ENCODE peak calls at places on chromosomes 6 and 20, in seven cellular contexts. F is amniotic stem cell; S is AG10803; U is activated naive CD4-positive, alpha-beta T cell; I is activated naive CD8-positive, alpha-beta T cell treated with anti-CD3 and anti-CD28 coated beads, Interleukin-2, amount 50 U/mL, for 24 hours; V is activated T-helper 9 cell treated with anti-CD3 and anti-CD28 coated beads, Interleukin-2, amount 50 U/mL, for 16 hours; H is HTR-8/SVneo. P is an unnamed sample.

GRCh38 chr6:26087284-26088115 is at the start of gene HFE:
- DNase-seq in V (peak), H (peak), U (no peak), I (peak), S (peak), F (peak), P (no peak)

GRCh38 chr6:157628463-157628862 is 194.6 kb upstream of the SNX9 start:
- DNase-seq in V (no peak), S (no peak), I (no peak), U (no peak), F (no peak), H (no peak), P (no peak)

GRCh38 chr6:50836231-50836630 is 17.6 kb downstream of the TFAP2B start:
- DNase-seq in F (no peak), I (no peak), V (no peak), H (no peak), U (no peak), S (no peak), P (no peak)

GRCh38 chr6:90940812-90941481 is 354.1 kb upstream of the MAP3K7 start:
- DNase-seq in V (no peak), H (no peak), U (no peak), I (no peak), F (peak), S (peak), P (no peak)

GRCh38 chr6:158060447-158061360 is 79.0 kb downstream of the SYNJ2 start:
- DNase-seq in V (no peak), U (no peak), H (peak), I (no peak), S (peak), F (peak), P (no peak)

GRCh38 chr6:150091466-150091865 is 22.5 kb upstream of the ULBP3 start:
- DNase-seq in S (no peak), U (no peak), F (no peak), V (no peak), I (no peak), H (no peak), P (no peak)

GRCh38 chr6:129717287-129717686 is 7.3 kb upstream of the ARHGAP18 start:
- DNase-seq in U (no peak), V (no peak), H (no peak), I (no peak), S (peak), F (no peak), P (no peak)

GRCh38 chr20:10523438-10523837 is 88.3 kb downstream of the SLX4IP start:
- DNase-seq in V (no peak), H (no peak), S (no peak), U (no peak), F (no peak), I (no peak), P (no peak)

GRCh38 chr6:156782691-156783320 is 5.6 kb downstream of the ARID1B start:
- DNase-seq in I (no peak), H (no peak), V (no peak), F (no peak), S (no peak), U (no peak), P (no peak)

GRCh38 chr6:142544199-142544838 is 242.5 kb downstream of the ADGRG6 start:
- DNase-seq in F (no peak), U (no peak), I (no peak), S (no peak), H (no peak), V (no peak), P (no peak)

GRCh38 chr6:71478834-71479541 is 190.4 kb downstream of the OGFRL1 start:
- DNase-seq in V (no peak), S (peak), U (no peak), F (peak), H (peak), I (no peak), P (no peak)

GRCh38 chr6:46655803-46656202 is 3.0 kb downstream of the SLC25A27 start:
- DNase-seq in F (no peak), I (no peak), S (no peak), U (no peak), H (no peak), V (no peak), P (no peak)

GRCh38 chr6:73234732-73235131 is 9.4 kb upstream of the KHDC1L start:
- DNase-seq in H (peak), I (no peak), S (peak), F (peak), V (no peak), U (no peak), P (no peak)

GRCh38 chr20:61502433-61502832 is 250.4 kb downstream of the CDH4 start:
- DNase-seq in S (peak), I (no peak), H (no peak), F (no peak), U (no peak), V (no peak), P (no peak)

GRCh38 chr6:158043586-158044524 is 62.2 kb downstream of the SYNJ2 start:
- DNase-seq in U (no peak), I (no peak), S (peak), F (no peak), V (no peak), H (no peak), P (no peak)

GRCh38 chr20:38127011-38127621 is 38.0 kb downstream of the TGM2 start:
- DNase-seq in I (no peak), U (no peak), H (peak), S (peak), V (no peak), F (peak), P (no peak)

GRCh38 chr20:16308754-16309153 is 264.5 kb downstream of the KIF16B start:
- DNase-seq in V (no peak), H (no peak), F (no peak), I (no peak), U (no peak), S (peak), P (no peak)

GRCh38 chr6:1641391-1641790 is 31.7 kb downstream of the FOXC1 start:
- DNase-seq in F (no peak), V (no peak), H (no peak), U (no peak), I (no peak), S (no peak), P (no peak)

GRCh38 chr6:122712864-122713612 is 66.5 kb upstream of the FABP7 start:
- DNase-seq in H (no peak), F (no peak), I (no peak), V (no peak), U (no peak), S (no peak), P (no peak)

GRCh38 chr6:132205946-132206345 is 195.3 kb downstream of the MOXD1 start:
- DNase-seq in I (no peak), U (no peak), S (no peak), F (no peak), V (no peak), H (no peak), P (no peak)

GRCh38 chr6:143745160-143746133 is 67.7 kb downstream of the PHACTR2 start:
- DNase-seq in V (no peak), F (no peak), U (no peak), S (peak), H (no peak), I (no peak), P (no peak)